ENCODE peak calls at places on chromosomes 13 and 19, in nine cellular contexts. One of them, this sample, is unnamed.

GRCh38 chr19:2021453-2022140 is 6.1 kb upstream of the BTBD2 start:
- DNase-seq in dorsolateral prefrontal cortex: no peak
- DNase-seq in NCI-H1436 treated with DMSO at 0.1 percent for 48 hours: no peak
- DNase-seq in RCC 7860: no peak
- DNase-seq in stimulated activated CD4-positive, alpha-beta T cell treated with anti-CD3 and anti-CD28 coated beads, Interleukin-4, amount 100 ng/mL, for 4 hours: no peak
- DNase-seq in activated CD8-positive, alpha-beta memory T cell treated with anti-CD3 and anti-CD28 coated beads for 48 hours: no peak
- DNase-seq in NCI-H1105 treated with DMSO at 0.1 percent for 48 hours: no peak
- DNase-seq in GM23248: no peak
- DNase-seq in endodermal cell: peak; percentile 72
- DNase-seq in this sample: no peak

GRCh38 chr19:13764821-13765394 is 586 bp downstream of the MRI1 start:
- DNase-seq in stimulated activated CD4-positive, alpha-beta T cell treated with anti-CD3 and anti-CD28 coated beads, Interleukin-4, amount 100 ng/mL, for 4 hours: peak; percentile 44
- DNase-seq in endodermal cell: peak; percentile 67
- DNase-seq in NCI-H1436 treated with DMSO at 0.1 percent for 48 hours: no peak
- DNase-seq in activated CD8-positive, alpha-beta memory T cell treated with anti-CD3 and anti-CD28 coated beads for 48 hours: no peak
- DNase-seq in RCC 7860: no peak
- DNase-seq in GM23248: peak; percentile 62
- DNase-seq in NCI-H1105 treated with DMSO at 0.1 percent for 48 hours: no peak
- DNase-seq in dorsolateral prefrontal cortex: no peak
- DNase-seq in this sample: peak; percentile 23

GRCh38 chr19:51803965-51804364 is 9.0 kb downstream of the FPR3 start:
- DNase-seq in activated CD8-positive, alpha-beta memory T cell treated with anti-CD3 and anti-CD28 coated beads for 48 hours: no peak
- DNase-seq in stimulated activated CD4-positive, alpha-beta T cell treated with anti-CD3 and anti-CD28 coated beads, Interleukin-4, amount 100 ng/mL, for 4 hours: no peak
- DNase-seq in NCI-H1436 treated with DMSO at 0.1 percent for 48 hours: no peak
- DNase-seq in dorsolateral prefrontal cortex: no peak
- DNase-seq in GM23248: no peak
- DNase-seq in NCI-H1105 treated with DMSO at 0.1 percent for 48 hours: no peak
- DNase-seq in endodermal cell: no peak
- DNase-seq in RCC 7860: no peak
- DNase-seq in this sample: no peak

GRCh38 chr13:109900320-109900719 is 113.9 kb upstream of the IRS2 start:
- DNase-seq in RCC 7860: no peak
- DNase-seq in stimulated activated CD4-positive, alpha-beta T cell treated with anti-CD3 and anti-CD28 coated beads, Interleukin-4, amount 100 ng/mL, for 4 hours: no peak
- DNase-seq in dorsolateral prefrontal cortex: no peak
- DNase-seq in GM23248: no peak
- DNase-seq in NCI-H1436 treated with DMSO at 0.1 percent for 48 hours: no peak
- DNase-seq in NCI-H1105 treated with DMSO at 0.1 percent for 48 hours: no peak
- DNase-seq in activated CD8-positive, alpha-beta memory T cell treated with anti-CD3 and anti-CD28 coated beads for 48 hours: no peak
- DNase-seq in endodermal cell: peak; percentile 65
- DNase-seq in this sample: no peak

GRCh38 chr13:106432636-106433035 is 102.8 kb downstream of the EFNB2 start:
- DNase-seq in activated CD8-positive, alpha-beta memory T cell treated with anti-CD3 and anti-CD28 coated beads for 48 hours: no peak
- DNase-seq in NCI-H1436 treated with DMSO at 0.1 percent for 48 hours: no peak
- DNase-seq in NCI-H1105 treated with DMSO at 0.1 percent for 48 hours: no peak
- DNase-seq in dorsolateral prefrontal cortex: no peak
- DNase-seq in RCC 7860: no peak
- DNase-seq in stimulated activated CD4-positive, alpha-beta T cell treated with anti-CD3 and anti-CD28 coated beads, Interleukin-4, amount 100 ng/mL, for 4 hours: no peak
- DNase-seq in GM23248: peak; percentile 32
- DNase-seq in endodermal cell: no peak
- DNase-seq in this sample: no peak

GRCh38 chr19:42424345-42424707 is 2.9 kb downstream of the LIPE start:
- DNase-seq in RCC 7860: no peak
- DNase-seq in activated CD8-positive, alpha-beta memory T cell treated with anti-CD3 and anti-CD28 coated beads for 48 hours: no peak
- DNase-seq in GM23248: no peak
- DNase-seq in dorsolateral prefrontal cortex: no peak
- DNase-seq in endodermal cell: no peak
- DNase-seq in NCI-H1436 treated with DMSO at 0.1 percent for 48 hours: no peak
- DNase-seq in NCI-H1105 treated with DMSO at 0.1 percent for 48 hours: no peak
- DNase-seq in stimulated activated CD4-positive, alpha-beta T cell treated with anti-CD3 and anti-CD28 coated beads, Interleukin-4, amount 100 ng/mL, for 4 hours: no peak
- DNase-seq in this sample: no peak

GRCh38 chr13:113652404-113653263 is 5.4 kb downstream of the ATP4B start:
- DNase-seq in GM23248: no peak
- DNase-seq in stimulated activated CD4-positive, alpha-beta T cell treated with anti-CD3 and anti-CD28 coated beads, Interleukin-4, amount 100 ng/mL, for 4 hours: no peak
- DNase-seq in activated CD8-positive, alpha-beta memory T cell treated with anti-CD3 and anti-CD28 coated beads for 48 hours: no peak
- DNase-seq in NCI-H1436 treated with DMSO at 0.1 percent for 48 hours: no peak
- DNase-seq in endodermal cell: peak; percentile 41
- DNase-seq in dorsolateral prefrontal cortex: no peak
- DNase-seq in RCC 7860: no peak
- DNase-seq in NCI-H1105 treated with DMSO at 0.1 percent for 48 hours: no peak
- DNase-seq in this sample: no peak

GRCh38 chr19:3409346-3410064 is 43.1 kb downstream of the NFIC start:
- DNase-seq in NCI-H1105 treated with DMSO at 0.1 percent for 48 hours: peak; percentile 34
- DNase-seq in endodermal cell: no peak
- DNase-seq in activated CD8-positive, alpha-beta memory T cell treated with anti-CD3 and anti-CD28 coated beads for 48 hours: no peak
- DNase-seq in NCI-H1436 treated with DMSO at 0.1 percent for 48 hours: no peak
- DNase-seq in RCC 7860: no peak
- DNase-seq in dorsolateral prefrontal cortex: no peak
- DNase-seq in stimulated activated CD4-positive, alpha-beta T cell treated with anti-CD3 and anti-CD28 coated beads, Interleukin-4, amount 100 ng/mL, for 4 hours: no peak
- DNase-seq in GM23248: peak; percentile 24
- DNase-seq in this sample: no peak

GRCh38 chr19:35206379-35206778 is 22.2 kb downstream of the FAM187B start:
- DNase-seq in endodermal cell: no peak
- DNase-seq in NCI-H1436 treated with DMSO at 0.1 percent for 48 hours: no peak
- DNase-seq in stimulated activated CD4-positive, alpha-beta T cell treated with anti-CD3 and anti-CD28 coated beads, Interleukin-4, amount 100 ng/mL, for 4 hours: no peak
- DNase-seq in NCI-H1105 treated with DMSO at 0.1 percent for 48 hours: no peak
- DNase-seq in activated CD8-positive, alpha-beta memory T cell treated with anti-CD3 and anti-CD28 coated beads for 48 hours: no peak
- DNase-seq in GM23248: no peak
- DNase-seq in RCC 7860: no peak
- DNase-seq in dorsolateral prefrontal cortex: no peak
- DNase-seq in this sample: no peak

GRCh38 chr13:95552539-95553270 is at the start of gene CLDN10:
- DNase-seq in GM23248: no peak
- DNase-seq in activated CD8-positive, alpha-beta memory T cell treated with anti-CD3 and anti-CD28 coated beads for 48 hours: no peak
- DNase-seq in endodermal cell: peak; percentile 97
- DNase-seq in NCI-H1105 treated with DMSO at 0.1 percent for 48 hours: no peak
- DNase-seq in NCI-H1436 treated with DMSO at 0.1 percent for 48 hours: no peak
- DNase-seq in RCC 7860: no peak
- DNase-seq in stimulated activated CD4-positive, alpha-beta T cell treated with anti-CD3 and anti-CD28 coated beads, Interleukin-4, amount 100 ng/mL, for 4 hours: no peak
- DNase-seq in dorsolateral prefrontal cortex: no peak
- DNase-seq in this sample: no peak

This sample was measured in activated T-helper 9 cell treated with anti-CD3 and anti-CD28 coated beads, Interleukin-2, amount 50 U/mL, for 16 hours.